ENCODE peak calls at places on chromosomes 11 and 22, in four cellular contexts. A, Z, B and Q are unnamed samples.

GRCh38 chr11:6655020-6655789 is 404 bp downstream of the DCHS1 start:
- DNase-seq in A (peak), Z (no peak), B (no peak), Q (no peak)

GRCh38 chr11:64810891-64811272 is 531 bp upstream of the MEN1 start:
- DNase-seq in A (no peak), Z (no peak), B (no peak), Q (no peak)

GRCh38 chr11:71454470-71455113 is 1.6 kb downstream of the NADSYN1 start:
- DNase-seq in A (no peak), Z (no peak), B (no peak), Q (no peak)

GRCh38 chr11:132111781-132112380 is 741.5 kb downstream of the NTM start:
- DNase-seq in A (peak), Z (no peak), B (no peak), Q (no peak)

GRCh38 chr11:48036466-48036865 is 56.1 kb downstream of the PTPRJ start:
- DNase-seq in A (no peak), Z (no peak), B (no peak), Q (no peak)

GRCh38 chr11:18295316-18295715 is 26.6 kb downstream of the HPS5 start:
- DNase-seq in A (no peak), Z (no peak), B (no peak), Q (no peak)

GRCh38 chr11:85947431-85948272 is 92.5 kb downstream of the CCDC83 start:
- DNase-seq in A (peak), Z (peak), B (no peak), Q (no peak)

GRCh38 chr22:32204856-32205722 is at the start of gene RFPL2:
- DNase-seq in A (no peak), Z (no peak), B (peak), Q (peak)

GRCh38 chr11:58914821-58915543 is 24.3 kb upstream of the GLYATL1 start:
- DNase-seq in A (no peak), Z (no peak), B (no peak), Q (no peak)

GRCh38 chr22:28002181-28002700 is 83.2 kb upstream of the PITPNB start:
- DNase-seq in A (peak), Z (no peak), B (no peak), Q (peak)

GRCh38 chr22:25386538-25386884 is 167.1 kb downstream of the CRYBB2 start:
- DNase-seq in A (no peak), Z (no peak), B (no peak), Q (no peak)

GRCh38 chr11:73055655-73056354 is 86.3 kb downstream of the FCHSD2 start:
- DNase-seq in A (no peak), Z (no peak), B (no peak), Q (no peak)

GRCh38 chr11:29657709-29658108 is 359.1 kb downstream of the KCNA4 start:
- DNase-seq in A (no peak), Z (no peak), B (no peak), Q (no peak)